ENCODE peak calls at places on chromosomes 1 and 21, in four cellular contexts. Y is coronary artery; S is effector CD4-positive, alpha-beta T cell; V is CD4-positive, alpha-beta T cell. K is an unnamed sample.

GRCh38 chr1:8545078-8545477 is 227.2 kb downstream of the SLC45A1 start:
- DNase-seq in Y (no peak), S (no peak), V (no peak), K (no peak)

GRCh38 chr1:69567847-69568434 is at the start of gene LRRC7:
- DNase-seq in Y (no peak), S (no peak), V (peak), K (no peak)

GRCh38 chr1:59903136-59903754 is 23.3 kb downstream of the CYP2J2 start:
- DNase-seq in Y (no peak), S (no peak), V (no peak), K (no peak)

GRCh38 chr1:87880747-87881133 is 552.1 kb downstream of the LMO4 start:
- DNase-seq in Y (no peak), S (no peak), V (no peak), K (no peak)

GRCh38 chr1:77048615-77049005 is 170.6 kb downstream of the PIGK start:
- DNase-seq in Y (no peak), S (no peak), V (no peak), K (no peak)

GRCh38 chr1:106956721-106957120 is 99.8 kb upstream of the PRMT6 start:
- DNase-seq in Y (no peak), S (no peak), V (no peak), K (no peak)

GRCh38 chr1:173202430-173203145 is 4.5 kb downstream of the TNFSF4 start:
- DNase-seq in Y (no peak), S (no peak), V (no peak), K (no peak)

GRCh38 chr1:7613106-7613850 is 157.8 kb upstream of the VAMP3 start:
- DNase-seq in Y (no peak), S (no peak), V (no peak), K (no peak)

GRCh38 chr1:70966018-70966638 is 81.5 kb downstream of the PTGER3 start:
- DNase-seq in Y (no peak), S (no peak), V (no peak), K (no peak)

GRCh38 chr1:203640723-203641523 is 14.3 kb downstream of the ATP2B4 start:
- DNase-seq in Y (no peak), S (no peak), V (no peak), K (no peak)

GRCh38 chr1:118487932-118488331 is 302.9 kb upstream of the SPAG17 start:
- DNase-seq in Y (no peak), S (no peak), V (no peak), K (no peak)

GRCh38 chr1:81113688-81114087 is 687.0 kb upstream of the ADGRL2 start:
- DNase-seq in Y (no peak), S (no peak), V (no peak), K (no peak)

GRCh38 chr1:68717330-68717729 is 220.4 kb upstream of the DEPDC1 start:
- DNase-seq in Y (no peak), S (no peak), V (no peak), K (no peak)

GRCh38 chr1:15835205-15835740 is 12.2 kb upstream of the SPEN start:
- DNase-seq in Y (no peak), S (peak), V (no peak), K (peak)

GRCh38 chr21:41899431-41900202 is 20.5 kb upstream of the PRDM15 start:
- DNase-seq in Y (no peak), S (no peak), V (peak), K (peak)

GRCh38 chr1:28577052-28577678 is 14.9 kb upstream of the RAB42 start:
- DNase-seq in Y (no peak), S (no peak), V (no peak), K (no peak)

GRCh38 chr1:70486676-70487470 is 75.8 kb downstream of the CTH start:
- DNase-seq in Y (peak), S (no peak), V (no peak), K (no peak)

GRCh38 chr1:11046625-11047365 is at the start of gene MASP2:
- DNase-seq in Y (no peak), S (no peak), V (no peak), K (no peak)

K was measured in CD8-positive, alpha-beta T cell.